ENCODE peak calls at places on chromosomes 16 and 17, in five cellular contexts. One of them, this sample, is unnamed. For H3K4me1, the result is how much of the 10 kb centered on the place peaks cover.

GRCh38 chr16:2180962-2181923 is 15.2 kb downstream of the CASKIN1 start:
- DNase-seq in lower lobe of right lung: no peak
- DNase-seq in MM.1S: no peak
- DNase-seq in mesendoderm: no peak
- DNase-seq in effector memory CD4-positive, alpha-beta T cell: no peak
- DNase-seq in this sample: no peak

GRCh38 chr16:85659805-85660511 is 28.8 kb downstream of the GINS2 start:
- DNase-seq in mesendoderm: peak
- DNase-seq in lower lobe of right lung: peak
- DNase-seq in effector memory CD4-positive, alpha-beta T cell: peak
- DNase-seq in MM.1S: peak
- DNase-seq in this sample: peak

GRCh38 chr17:63698886-63699637 is 863 bp downstream of the LIMD2 start:
- DNase-seq in mesendoderm: peak
- DNase-seq in MM.1S: peak
- DNase-seq in effector memory CD4-positive, alpha-beta T cell: peak
- DNase-seq in lower lobe of right lung: peak
- DNase-seq in this sample: peak

GRCh38 chr17:81387235-81388060 is 7.8 kb upstream of the BAHCC1 start:
- DNase-seq in mesendoderm: peak
- DNase-seq in MM.1S: no peak
- DNase-seq in lower lobe of right lung: peak
- DNase-seq in effector memory CD4-positive, alpha-beta T cell: no peak
- DNase-seq in this sample: no peak

GRCh38 chr16:58843675-58844074 is 109.6 kb upstream of the GOT2 start:
- DNase-seq in mesendoderm: peak
- DNase-seq in lower lobe of right lung: no peak
- DNase-seq in MM.1S: peak
- DNase-seq in effector memory CD4-positive, alpha-beta T cell: no peak
- DNase-seq in this sample: no peak

GRCh38 chr16:2827831-2828520 is 2.1 kb upstream of the ZG16B start:
- DNase-seq in effector memory CD4-positive, alpha-beta T cell: no peak
- DNase-seq in mesendoderm: no peak
- DNase-seq in lower lobe of right lung: peak
- DNase-seq in MM.1S: no peak
- DNase-seq in this sample: no peak

GRCh38 chr16:4700380-4700996 is 7.1 kb downstream of the NUDT16L1 start:
- DNase-seq in effector memory CD4-positive, alpha-beta T cell: no peak
- DNase-seq in MM.1S: no peak
- DNase-seq in lower lobe of right lung: no peak
- DNase-seq in mesendoderm: no peak
- DNase-seq in this sample: no peak

GRCh38 chr16:13866073-13866472 is 53.9 kb upstream of the ERCC4 start:
- DNase-seq in mesendoderm: peak
- DNase-seq in effector memory CD4-positive, alpha-beta T cell: no peak
- DNase-seq in lower lobe of right lung: peak
- DNase-seq in MM.1S: peak
- DNase-seq in this sample: no peak

GRCh38 chr16:23058576-23058975 is 90.7 kb downstream of the USP31 start:
- DNase-seq in mesendoderm: no peak
- DNase-seq in MM.1S: no peak
- DNase-seq in effector memory CD4-positive, alpha-beta T cell: no peak
- DNase-seq in lower lobe of right lung: no peak
- DNase-seq in this sample: no peak

GRCh38 chr17:17904171-17905035 is 67.6 kb upstream of the SREBF1 start:
- DNase-seq in effector memory CD4-positive, alpha-beta T cell: no peak
- DNase-seq in lower lobe of right lung: no peak
- DNase-seq in mesendoderm: no peak
- DNase-seq in MM.1S: no peak
- DNase-seq in this sample: no peak

GRCh38 chr16:54585966-54586365 is 299.4 kb upstream of the IRX3 start:
- DNase-seq in MM.1S: no peak
- DNase-seq in effector memory CD4-positive, alpha-beta T cell: no peak
- DNase-seq in mesendoderm: no peak
- DNase-seq in lower lobe of right lung: no peak
- DNase-seq in this sample: no peak

GRCh38 chr17:37392024-37392590 is 14.5 kb downstream of the ACACA start:
- DNase-seq in mesendoderm: no peak
- DNase-seq in MM.1S: peak
- DNase-seq in effector memory CD4-positive, alpha-beta T cell: no peak
- DNase-seq in lower lobe of right lung: no peak
- DNase-seq in this sample: no peak

GRCh38 chr16:29982560-29983419 is 9.1 kb downstream of the TAOK2 start:
- DNase-seq in mesendoderm: no peak
- DNase-seq in lower lobe of right lung: peak
- DNase-seq in effector memory CD4-positive, alpha-beta T cell: no peak
- DNase-seq in MM.1S: no peak
- DNase-seq in this sample: no peak

DNA sequence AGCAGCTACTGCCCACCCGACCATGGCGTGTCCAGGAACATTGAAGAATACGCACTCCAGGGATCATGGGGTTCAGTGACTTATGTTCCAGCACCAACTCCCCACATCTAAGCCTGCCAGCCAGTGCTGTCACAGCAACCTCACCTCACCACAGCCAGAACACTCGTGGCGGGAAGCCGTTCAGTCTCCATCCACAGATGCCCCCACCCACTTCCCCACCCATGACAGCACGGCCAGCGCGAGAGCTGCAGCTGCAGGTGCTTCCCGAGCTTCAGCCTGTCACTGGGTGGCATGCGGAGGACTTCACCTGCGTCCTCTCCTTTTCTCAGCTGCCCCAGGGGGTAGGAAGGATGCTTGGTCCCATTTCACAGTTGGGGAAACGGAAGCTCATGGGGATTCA is 50.3 kb downstream of the RBFOX3 start:
- DNase-seq in effector memory CD4-positive, alpha-beta T cell: no peak
- DNase-seq in MM.1S: no peak
- DNase-seq in lower lobe of right lung: peak
- DNase-seq in mesendoderm: no peak
- DNase-seq in this sample: no peak
- H3K4me1 ChIP-seq in effector memory CD4-positive, alpha-beta T cell: under half
- H3K4me1 ChIP-seq in MM.1S: under half
- H3K4me1 ChIP-seq in lower lobe of right lung: under half
- H3K4me1 ChIP-seq in mesendoderm: under half
- H3K4me1 ChIP-seq in this sample: under half

GRCh38 chr17:70134777-70135176 is 34.6 kb upstream of the KCNJ2 start:
- DNase-seq in mesendoderm: no peak
- DNase-seq in effector memory CD4-positive, alpha-beta T cell: no peak
- DNase-seq in lower lobe of right lung: no peak
- DNase-seq in MM.1S: no peak
- DNase-seq in this sample: no peak
- H3K4me1 ChIP-seq in mesendoderm: under half
- H3K4me1 ChIP-seq in effector memory CD4-positive, alpha-beta T cell: under half
- H3K4me1 ChIP-seq in lower lobe of right lung: under half
- H3K4me1 ChIP-seq in MM.1S: under half
- H3K4me1 ChIP-seq in this sample: under half

GRCh38 chr17:76142044-76143041 is 1.3 kb upstream of the FOXJ1 start:
- DNase-seq in lower lobe of right lung: no peak
- DNase-seq in MM.1S: no peak
- DNase-seq in effector memory CD4-positive, alpha-beta T cell: no peak
- DNase-seq in mesendoderm: no peak
- DNase-seq in this sample: no peak
- H3K4me1 ChIP-seq in lower lobe of right lung: half or more
- H3K4me1 ChIP-seq in MM.1S: under half
- H3K4me1 ChIP-seq in effector memory CD4-positive, alpha-beta T cell: half or more
- H3K4me1 ChIP-seq in mesendoderm: under half
- H3K4me1 ChIP-seq in this sample: half or more

GRCh38 chr17:78362232-78362631 is 2.4 kb upstream of the SOCS3 start:
- DNase-seq in effector memory CD4-positive, alpha-beta T cell: no peak
- DNase-seq in mesendoderm: no peak
- DNase-seq in lower lobe of right lung: no peak
- DNase-seq in MM.1S: no peak
- DNase-seq in this sample: no peak
- H3K4me1 ChIP-seq in effector memory CD4-positive, alpha-beta T cell: under half
- H3K4me1 ChIP-seq in mesendoderm: under half
- H3K4me1 ChIP-seq in lower lobe of right lung: half or more
- H3K4me1 ChIP-seq in MM.1S: under half
- H3K4me1 ChIP-seq in this sample: under half

DNA sequence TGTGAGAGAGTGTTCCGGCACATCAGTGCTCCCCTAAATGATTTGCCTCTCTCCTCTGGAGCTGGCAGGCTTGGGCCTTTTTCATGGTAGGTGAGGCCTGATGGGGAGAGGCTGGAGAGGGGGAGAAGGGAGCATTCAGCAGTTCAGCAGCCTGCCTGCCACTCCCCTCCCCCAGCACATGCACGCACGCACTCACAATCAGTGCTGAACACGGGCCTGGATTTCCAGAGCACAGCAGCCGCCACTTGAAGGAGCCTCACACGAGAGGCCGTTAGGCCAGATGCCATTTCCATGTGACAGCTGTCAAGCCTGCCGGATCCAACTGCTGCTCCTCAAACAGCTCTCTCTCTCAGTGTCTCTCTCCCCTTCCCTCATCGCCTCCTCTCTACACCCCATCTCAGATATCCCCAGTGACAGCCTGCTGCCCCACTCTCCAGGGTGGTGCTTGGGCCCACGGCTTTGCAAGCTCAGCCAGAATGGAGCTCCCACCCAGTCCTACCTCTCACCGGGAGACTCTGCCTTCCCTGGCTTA is 226.4 kb downstream of the CCDC182 start:
- DNase-seq in mesendoderm: peak
- DNase-seq in effector memory CD4-positive, alpha-beta T cell: no peak
- DNase-seq in MM.1S: no peak
- DNase-seq in lower lobe of right lung: no peak
- DNase-seq in this sample: no peak
- H3K4me1 ChIP-seq in mesendoderm: under half
- H3K4me1 ChIP-seq in effector memory CD4-positive, alpha-beta T cell: under half
- H3K4me1 ChIP-seq in MM.1S: under half
- H3K4me1 ChIP-seq in lower lobe of right lung: under half
- H3K4me1 ChIP-seq in this sample: under half

GRCh38 chr16:84071151-84071550 is 28.6 kb upstream of the SLC38A8 start:
- DNase-seq in effector memory CD4-positive, alpha-beta T cell: no peak
- DNase-seq in lower lobe of right lung: no peak
- DNase-seq in MM.1S: no peak
- DNase-seq in mesendoderm: no peak
- DNase-seq in this sample: no peak

GRCh38 chr16:84068041-84068440 is 25.4 kb upstream of the SLC38A8 start:
- DNase-seq in mesendoderm: no peak
- DNase-seq in effector memory CD4-positive, alpha-beta T cell: no peak
- DNase-seq in lower lobe of right lung: no peak
- DNase-seq in MM.1S: no peak
- DNase-seq in this sample: no peak

GRCh38 chr16:84067640-84068039 is 25.0 kb upstream of the SLC38A8 start:
- DNase-seq in mesendoderm: no peak
- DNase-seq in MM.1S: no peak
- DNase-seq in effector memory CD4-positive, alpha-beta T cell: no peak
- DNase-seq in lower lobe of right lung: no peak
- DNase-seq in this sample: no peak

GRCh38 chr16:84069540-84069939 is 26.9 kb upstream of the SLC38A8 start:
- DNase-seq in MM.1S: peak
- DNase-seq in effector memory CD4-positive, alpha-beta T cell: no peak
- DNase-seq in lower lobe of right lung: no peak
- DNase-seq in mesendoderm: no peak
- DNase-seq in this sample: no peak

DNA sequence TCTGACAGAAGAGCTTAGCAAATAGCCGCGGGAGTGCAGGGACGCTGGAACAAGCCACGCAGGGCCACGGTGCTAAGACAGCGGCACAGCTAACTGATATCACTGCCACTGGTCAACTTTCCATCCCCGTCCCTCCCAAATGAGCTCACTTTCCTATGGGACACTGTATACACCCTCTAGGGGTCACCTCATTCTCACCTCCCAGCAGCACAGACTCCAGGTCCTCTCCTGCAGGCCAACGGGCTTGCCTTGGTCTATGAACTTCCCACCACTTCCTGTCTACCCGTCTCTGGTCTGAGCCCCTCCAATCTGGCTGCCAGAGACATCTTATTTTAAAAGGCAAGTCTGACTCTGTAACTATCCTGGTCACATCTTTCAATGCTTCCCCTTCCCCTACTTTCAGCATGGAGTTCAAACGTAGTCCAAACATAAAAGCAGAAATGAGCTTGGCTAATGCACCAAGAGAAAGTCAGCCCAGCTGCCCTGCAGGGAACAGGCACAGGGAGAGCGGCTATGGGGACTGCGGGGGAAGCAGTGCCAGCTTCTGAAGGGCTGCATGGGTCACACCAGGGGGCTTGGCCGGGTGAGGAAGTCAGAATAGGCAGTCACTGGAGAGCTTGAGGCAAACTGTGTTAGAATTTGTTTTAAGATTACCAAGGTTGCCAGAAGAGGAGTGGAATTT is 26.3 kb upstream of the SLC38A8 start:
- DNase-seq in lower lobe of right lung: no peak
- DNase-seq in MM.1S: no peak
- DNase-seq in effector memory CD4-positive, alpha-beta T cell: no peak
- DNase-seq in mesendoderm: no peak
- DNase-seq in this sample: no peak
- H3K4me1 ChIP-seq in lower lobe of right lung: under half
- H3K4me1 ChIP-seq in MM.1S: under half
- H3K4me1 ChIP-seq in effector memory CD4-positive, alpha-beta T cell: under half
- H3K4me1 ChIP-seq in mesendoderm: under half
- H3K4me1 ChIP-seq in this sample: under half

GRCh38 chr17:7490144-7490543 is 6.0 kb downstream of the POLR2A start:
- DNase-seq in mesendoderm: no peak
- DNase-seq in lower lobe of right lung: no peak
- DNase-seq in MM.1S: no peak
- DNase-seq in effector memory CD4-positive, alpha-beta T cell: no peak
- DNase-seq in this sample: no peak
- H3K4me1 ChIP-seq in mesendoderm: under half
- H3K4me1 ChIP-seq in lower lobe of right lung: half or more
- H3K4me1 ChIP-seq in MM.1S: under half
- H3K4me1 ChIP-seq in effector memory CD4-positive, alpha-beta T cell: under half
- H3K4me1 ChIP-seq in this sample: half or more

DNA sequence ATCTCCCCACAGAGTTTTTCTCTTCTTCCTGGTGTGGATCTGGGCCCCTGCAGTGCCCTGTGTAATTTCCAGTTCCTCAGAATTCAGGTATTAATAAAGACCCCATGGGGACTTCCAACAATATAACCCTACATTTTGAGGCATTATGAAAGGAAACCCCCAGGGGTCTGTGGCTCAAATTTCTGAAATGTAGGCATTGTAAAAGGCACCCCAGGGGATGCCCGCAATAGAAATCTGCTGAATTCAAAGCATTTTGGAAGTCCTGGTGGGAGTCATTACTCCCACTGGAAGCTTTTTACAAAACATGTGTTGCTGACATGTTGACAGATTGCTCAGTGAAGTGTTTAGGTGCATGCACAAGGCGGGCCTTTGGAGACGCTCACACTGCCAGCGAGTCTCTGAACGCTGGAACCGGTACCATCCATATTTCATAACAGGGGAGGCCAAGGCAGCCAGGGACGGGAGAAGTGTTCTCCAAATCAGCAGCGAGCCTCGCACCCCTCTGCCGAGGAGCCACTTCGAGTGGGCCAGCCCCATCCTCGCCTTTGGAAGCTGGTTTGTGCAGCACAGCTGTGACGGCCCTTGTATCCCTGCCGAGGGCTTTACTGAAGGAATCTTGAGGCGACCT is 153.9 kb downstream of the ZNF423 start:
- DNase-seq in MM.1S: no peak
- DNase-seq in mesendoderm: peak
- DNase-seq in lower lobe of right lung: no peak
- DNase-seq in effector memory CD4-positive, alpha-beta T cell: no peak
- DNase-seq in this sample: no peak
- H3K4me1 ChIP-seq in MM.1S: under half
- H3K4me1 ChIP-seq in mesendoderm: under half
- H3K4me1 ChIP-seq in lower lobe of right lung: under half
- H3K4me1 ChIP-seq in effector memory CD4-positive, alpha-beta T cell: under half
- H3K4me1 ChIP-seq in this sample: under half

GRCh38 chr17:66395961-66396360 is 93.5 kb downstream of the PRKCA start:
- DNase-seq in MM.1S: no peak
- DNase-seq in mesendoderm: no peak
- DNase-seq in effector memory CD4-positive, alpha-beta T cell: no peak
- DNase-seq in lower lobe of right lung: no peak
- DNase-seq in this sample: no peak
- H3K4me1 ChIP-seq in MM.1S: under half
- H3K4me1 ChIP-seq in mesendoderm: under half
- H3K4me1 ChIP-seq in effector memory CD4-positive, alpha-beta T cell: under half
- H3K4me1 ChIP-seq in lower lobe of right lung: under half
- H3K4me1 ChIP-seq in this sample: under half

This sample was measured in CD4-positive, CD25-positive, alpha-beta regulatory T cell.